ENCODE peak calls at places on chromosomes 1 and 21, in nine cellular contexts. R is endodermal cell, M is kidney epithelial cell, T is left ventricle myocardium inferior, V is fibroblast of pulmonary artery, I is coronary artery, Q is sigmoid colon, W is ovary, G is fibroblast of mammary gland. N is an unnamed sample.

GRCh38 chr1:15345711-15346355 is 63.9 kb upstream of the EFHD2 start:
- DNase-seq in T (peak), M (no peak), W (no peak), V (no peak), Q (peak), R (no peak), I (no peak), G (no peak), N (no peak)

GRCh38 chr1:206708058-206708457 is 23.4 kb downstream of the MAPKAPK2 start:
- DNase-seq in V (no peak), M (no peak), W (no peak), R (peak), Q (peak), T (no peak), G (no peak), I (no peak), N (no peak)

GRCh38 chr1:74772945-74773344 is 40.0 kb downstream of the TYW3 start:
- DNase-seq in R (no peak), T (no peak), G (peak), V (peak), W (no peak), I (no peak), M (no peak), Q (no peak), N (no peak)

GRCh38 chr1:48776400-48777218 is at the start of gene BEND5:
- DNase-seq in Q (peak), I (peak), G (no peak), W (peak), M (no peak), R (peak), T (peak), V (peak), N (peak)

GRCh38 chr1:112927462-112927971 is 28.5 kb downstream of the SLC16A1 start:
- DNase-seq in I (no peak), M (no peak), R (no peak), T (no peak), G (no peak), Q (no peak), V (no peak), W (no peak), N (no peak)

GRCh38 chr1:170162385-170163226 is 16.8 kb downstream of the NTMT2 start:
- DNase-seq in R (peak), I (peak), M (peak), W (peak), Q (no peak), G (peak), T (no peak), V (peak), N (peak)

GRCh38 chr1:167627615-167627864 is 2.5 kb upstream of the RCSD1 start:
- DNase-seq in W (no peak), R (no peak), T (no peak), M (no peak), G (no peak), V (no peak), Q (no peak), I (no peak), N (no peak)

GRCh38 chr1:218584418-218585155 is 239.5 kb downstream of the TGFB2 start:
- DNase-seq in T (no peak), V (no peak), I (no peak), W (no peak), R (no peak), M (no peak), G (peak), Q (no peak), N (peak)

GRCh38 chr1:237891979-237892378 is 1.3 kb upstream of the ZP4 start:
- DNase-seq in T (no peak), V (no peak), M (no peak), W (no peak), Q (no peak), R (no peak), G (peak), I (no peak), N (no peak)

GRCh38 chr1:220222939-220223338 is 49.3 kb downstream of the RAB3GAP2 start:
- DNase-seq in T (no peak), W (no peak), G (no peak), Q (no peak), I (no peak), V (no peak), R (no peak), M (no peak), N (no peak)

GRCh38 chr1:210621712-210622111 is 293.0 kb downstream of the HHAT start:
- DNase-seq in I (no peak), W (no peak), M (no peak), Q (no peak), V (no peak), R (no peak), G (no peak), T (no peak), N (no peak)

GRCh38 chr1:12169442-12170135 is 2.8 kb downstream of the TNFRSF1B start:
- DNase-seq in Q (no peak), W (no peak), V (no peak), T (no peak), I (no peak), M (no peak), R (no peak), G (no peak), N (no peak)

GRCh38 chr21:43991447-43991991 is 20.6 kb upstream of the TRAPPC10 start:
- DNase-seq in W (no peak), G (no peak), T (no peak), V (no peak), I (no peak), Q (peak), R (no peak), M (no peak), N (no peak)

GRCh38 chr1:202154766-202155477 is 5.5 kb downstream of the PTPN7 start:
- DNase-seq in I (no peak), M (no peak), Q (no peak), W (peak), T (no peak), G (peak), V (peak), R (peak), N (peak)

GRCh38 chr1:169692766-169693460 is 18.5 kb downstream of the SELL start:
- DNase-seq in R (no peak), M (no peak), G (no peak), T (no peak), Q (no peak), W (no peak), V (no peak), I (no peak), N (no peak)

GRCh38 chr21:16040601-16041000 is 310.8 kb downstream of the USP25 start:
- DNase-seq in W (no peak), T (no peak), Q (no peak), G (peak), R (no peak), I (no peak), V (peak), M (no peak), N (peak)

GRCh38 chr21:43262427-43262826 is 93.6 kb downstream of the CRYAA start:
- DNase-seq in I (peak), V (no peak), M (no peak), W (no peak), Q (no peak), R (peak), G (no peak), T (peak), N (no peak)

GRCh38 chr21:43956019-43956666 is 56.0 kb upstream of the TRAPPC10 start:
- DNase-seq in V (no peak), G (no peak), Q (no peak), I (no peak), W (no peak), R (no peak), M (no peak), T (no peak), N (no peak)

GRCh38 chr1:160671603-160672002 is 24.8 kb upstream of the SLAMF1 start:
- DNase-seq in T (no peak), G (no peak), Q (no peak), W (no peak), R (no peak), V (no peak), I (no peak), M (no peak), N (no peak)

GRCh38 chr1:180912801-180913616 is at the start of gene KIAA1614:
- DNase-seq in R (peak), Q (peak), V (peak), M (no peak), W (peak), G (peak), T (peak), I (peak), N (peak)

GRCh38 chr1:1591452-1591851 is 8.5 kb downstream of the FNDC10 start:
- DNase-seq in W (no peak), M (no peak), G (no peak), T (no peak), I (no peak), Q (no peak), R (no peak), V (no peak), N (no peak)

GRCh38 chr21:41283211-41283818 is 33.3 kb upstream of the FAM3B start:
- DNase-seq in I (no peak), R (peak), W (peak), Q (no peak), T (no peak), M (peak), V (peak), G (peak), N (peak)

GRCh38 chr1:177817969-177818872 is 151.6 kb downstream of the SEC16B start:
- DNase-seq in G (no peak), Q (no peak), T (no peak), W (no peak), R (no peak), M (no peak), V (no peak), I (no peak), N (no peak)

DNA sequence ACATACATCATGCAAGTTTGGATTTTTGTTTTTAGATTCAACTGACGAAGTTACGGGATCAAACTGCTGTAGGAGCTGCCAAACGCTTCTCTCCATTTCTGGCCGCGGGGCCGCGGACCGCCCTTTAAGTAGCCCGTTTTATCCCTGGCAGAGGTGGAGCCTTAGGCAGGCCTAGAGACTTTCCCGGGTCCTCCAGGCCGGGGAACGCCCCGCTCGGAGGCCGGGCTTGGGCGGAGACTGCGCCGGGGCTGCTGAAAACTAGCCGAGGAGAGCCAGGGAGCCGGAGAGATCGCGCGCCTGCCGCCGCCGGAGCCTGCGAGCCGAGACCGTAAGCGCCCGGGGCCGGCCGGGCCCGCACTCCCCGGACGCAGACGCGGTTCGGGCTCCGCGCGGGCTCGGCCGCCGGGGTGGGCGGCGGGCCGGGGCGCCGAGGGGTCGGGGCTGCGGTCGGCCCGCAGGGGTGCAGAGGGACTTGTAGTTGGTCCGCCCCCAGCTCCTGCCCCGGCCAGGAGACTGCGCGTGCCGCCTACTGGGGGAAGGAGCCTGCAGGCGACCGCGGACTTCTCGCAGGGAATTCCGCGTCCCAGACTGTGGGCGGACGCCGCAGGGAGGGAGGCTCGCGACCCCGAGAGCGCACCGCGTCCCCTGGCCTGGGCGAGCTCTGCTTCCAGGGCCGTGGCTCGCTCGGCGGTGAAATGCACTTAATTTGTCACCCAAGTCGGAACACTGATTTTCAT is at the start of gene EPHX1:
- DNase-seq in M (peak), T (peak), G (peak), W (peak), Q (peak), I (peak), R (peak), V (peak), N (peak)
- TF ChIP-seq CTCF in M (peak), T (peak), G (no peak), W (peak), Q (peak), I (no peak), R (peak), V (peak), N (no peak)

DNA sequence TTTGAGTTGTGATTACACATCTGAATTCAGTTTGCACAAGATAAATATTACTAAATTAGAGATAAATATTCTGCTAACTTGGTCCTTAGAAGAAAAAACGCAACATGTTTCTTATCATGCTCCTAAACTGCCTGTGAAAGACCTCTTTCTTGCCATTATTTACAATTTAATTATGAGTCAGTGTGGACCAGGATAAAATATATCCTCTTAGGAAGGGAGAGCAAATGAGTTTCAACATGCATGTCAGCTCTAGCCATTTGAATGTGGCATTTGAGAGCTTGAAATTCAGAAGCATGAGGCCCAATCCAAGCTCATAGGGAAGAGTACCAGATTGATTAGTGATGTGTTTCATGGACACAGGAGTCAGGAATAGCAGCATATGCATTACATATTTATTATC is 39.3 kb downstream of the TBX15 start:
- DNase-seq in T (no peak), V (peak), M (no peak), W (no peak), G (peak), R (no peak), I (no peak), Q (no peak), N (no peak)
- H3K4me3 ChIP-seq in T (no peak), V (no peak), M (no peak), W (no peak), G (no peak), R (no peak), I (no peak), Q (no peak), N (no peak)

GRCh38 chr1:85048296-85049064 is at the start of gene MCOLN3:
- DNase-seq in M (no peak), W (peak), I (no peak), G (peak), R (peak), Q (peak), T (peak), V (no peak), N (no peak)
- TF ChIP-seq CTCF in M (no peak), W (no peak), I (no peak), G (no peak), R (no peak), Q (no peak), T (no peak), V (no peak), N (no peak)

DNA sequence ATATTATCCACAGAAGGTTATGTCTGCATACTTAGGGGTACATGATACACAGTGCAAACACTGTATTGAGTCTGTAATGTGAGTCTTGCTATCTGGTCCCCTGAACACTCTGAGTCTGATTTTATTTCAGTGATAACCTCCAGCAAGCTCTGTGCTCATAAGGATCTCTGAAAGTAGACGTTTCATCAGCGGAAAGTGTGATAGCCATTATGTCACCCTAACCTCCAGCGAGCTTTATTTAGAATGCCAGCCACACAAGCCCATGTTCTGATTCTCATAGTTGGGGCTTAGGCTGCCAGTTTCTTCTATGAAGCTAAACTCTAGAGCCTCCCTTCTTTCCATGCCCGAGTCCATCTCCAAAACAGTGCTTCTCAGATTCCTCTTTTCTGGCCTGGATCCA is 3.3 kb downstream of the NR5A2 start:
- DNase-seq in T (no peak), M (no peak), Q (no peak), I (peak), V (no peak), W (no peak), R (no peak), G (no peak), N (no peak)
- H3K4me3 ChIP-seq in T (no peak), M (no peak), Q (no peak), I (no peak), V (no peak), W (no peak), R (no peak), G (no peak), N (no peak)

DNA sequence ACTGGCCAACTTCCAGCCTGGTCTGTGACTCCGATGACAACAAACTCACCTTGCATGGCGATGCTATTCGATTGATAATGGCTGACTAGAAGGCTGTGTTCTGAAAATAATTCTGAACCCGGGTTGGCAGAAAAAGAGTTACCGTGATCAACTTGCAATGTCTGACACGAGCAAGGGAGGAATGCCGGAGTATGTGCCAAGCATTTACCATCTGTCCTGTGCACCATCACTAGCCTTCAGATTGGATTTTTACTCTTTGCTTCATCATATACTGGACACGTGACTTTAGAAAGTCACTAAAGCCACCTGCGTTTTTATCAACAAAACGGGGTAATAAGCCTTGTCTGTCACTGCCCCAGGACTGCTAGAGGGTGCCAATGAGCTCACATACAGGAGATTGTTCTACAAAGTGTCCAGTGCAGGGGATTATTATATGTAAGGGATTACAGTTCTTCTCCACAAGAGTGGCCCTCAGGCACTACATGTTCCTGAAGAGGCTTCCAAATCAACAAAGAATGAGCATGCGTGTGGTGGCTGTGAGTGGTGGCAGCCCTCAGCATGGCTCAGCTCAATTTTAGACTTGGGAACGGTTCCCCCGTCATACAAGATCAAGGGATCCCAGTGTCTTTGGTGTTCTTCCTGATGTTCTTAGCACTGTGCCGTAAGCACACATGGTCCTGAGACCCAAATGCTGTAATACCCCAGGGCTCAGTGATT is 35.7 kb downstream of the SSBP3 start:
- DNase-seq in V (no peak), M (no peak), W (no peak), G (no peak), Q (no peak), T (no peak), I (no peak), R (no peak), N (no peak)
- TF ChIP-seq CTCF in V (no peak), M (no peak), W (no peak), G (no peak), Q (no peak), T (no peak), I (no peak), R (no peak), N (no peak)

GRCh38 chr1:108556501-108556900 is 3.4 kb upstream of the EEIG2 start:
- DNase-seq in G (no peak), V (no peak), W (no peak), I (no peak), R (no peak), Q (no peak), M (no peak), T (no peak), N (no peak)
- H3K4me3 ChIP-seq in G (no peak), V (no peak), W (no peak), I (no peak), R (no peak), Q (no peak), M (no peak), T (no peak), N (no peak)

GRCh38 chr1:22699629-22700028 is 11.0 kb upstream of the EPHB2 start:
- DNase-seq in G (no peak), T (no peak), R (no peak), I (no peak), Q (no peak), V (no peak), M (no peak), W (no peak), N (no peak)

GRCh38 chr1:22702255-22702654 is 8.4 kb upstream of the EPHB2 start:
- DNase-seq in R (no peak), G (no peak), W (no peak), M (no peak), T (no peak), I (no peak), V (no peak), Q (no peak), N (no peak)

GRCh38 chr1:22702671-22703070 is 8.0 kb upstream of the EPHB2 start:
- DNase-seq in I (no peak), V (peak), T (no peak), G (no peak), R (no peak), W (no peak), Q (no peak), M (no peak), N (no peak)

GRCh38 chr1:22696610-22697009 is 14.0 kb upstream of the EPHB2 start:
- DNase-seq in R (no peak), G (no peak), M (no peak), I (no peak), V (no peak), Q (no peak), T (no peak), W (no peak), N (no peak)

DNA sequence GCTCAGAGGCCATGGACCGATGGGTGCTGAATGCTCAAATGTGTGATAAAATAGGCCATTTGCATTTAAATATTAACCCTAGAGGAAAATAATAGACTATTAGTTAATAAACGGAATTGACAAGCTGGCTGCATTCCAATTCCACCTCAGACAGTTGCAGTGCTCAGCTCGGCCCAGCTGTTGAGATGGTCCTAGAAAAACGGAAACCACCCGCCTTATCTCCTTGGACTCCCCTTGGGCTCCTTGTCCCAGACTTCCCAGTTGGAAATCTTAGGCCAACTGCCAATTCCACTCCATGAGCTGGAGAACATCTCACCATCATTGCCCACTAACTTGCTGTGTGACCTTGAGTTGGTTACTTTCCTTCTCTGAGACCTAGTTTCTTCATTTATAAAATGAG is 10.5 kb upstream of the EPHB2 start:
- DNase-seq in R (no peak), T (no peak), G (no peak), W (no peak), Q (no peak), M (no peak), I (no peak), V (no peak), N (no peak)
- TF ChIP-seq CTCF in R (no peak), T (no peak), G (no peak), W (no peak), Q (no peak), M (no peak), I (no peak), V (no peak), N (no peak)